ENCODE peak calls at places on chromosomes 4 and X, in five cellular contexts. One of them, this sample, is unnamed.
A peak's percentile ranks its signal among the peaks of the same experiment; 100 is the strongest.

GRCh38 chr4:111178231-111178630 is 555.4 kb upstream of the PITX2 start:
- DNase-seq in IMR-90: no peak
- DNase-seq in A549: no peak
- DNase-seq in K562: no peak
- DNase-seq in HepG2: no peak
- DNase-seq in this sample: no peak

GRCh38 chr4:120070191-120070590 is 3.5 kb upstream of the MAD2L1 start:
- DNase-seq in IMR-90: peak; percentile 54
- DNase-seq in A549: no peak
- DNase-seq in K562: no peak
- DNase-seq in HepG2: no peak
- DNase-seq in this sample: no peak

GRCh38 chrX:18889982-18890381 is 93.9 kb downstream of the PHKA2 start:
- DNase-seq in IMR-90: no peak
- DNase-seq in A549: no peak
- DNase-seq in K562: no peak
- DNase-seq in HepG2: no peak
- DNase-seq in this sample: no peak

GRCh38 chrX:131595120-131595519 is 51.2 kb downstream of the OR13H1 start:
- DNase-seq in IMR-90: no peak
- DNase-seq in A549: no peak
- DNase-seq in K562: no peak
- DNase-seq in HepG2: no peak
- DNase-seq in this sample: no peak

GRCh38 chr4:161936625-161937133 is 227.1 kb downstream of the FSTL5 start:
- DNase-seq in IMR-90: peak; percentile 80
- DNase-seq in A549: peak; percentile 1
- DNase-seq in K562: no peak
- DNase-seq in HepG2: no peak
- DNase-seq in this sample: no peak

GRCh38 chr4:16577177-16577576 is 321.3 kb downstream of the LDB2 start:
- DNase-seq in IMR-90: no peak
- DNase-seq in A549: no peak
- DNase-seq in K562: no peak
- DNase-seq in HepG2: no peak
- DNase-seq in this sample: no peak

GRCh38 chr4:158255727-158256324 is 45.5 kb downstream of the TMEM144 start:
- DNase-seq in IMR-90: peak; percentile 70
- DNase-seq in A549: peak; percentile 13
- DNase-seq in K562: peak; percentile 15
- DNase-seq in HepG2: peak; percentile 61
- DNase-seq in this sample: no peak

GRCh38 chrX:9542765-9543119 is 77.9 kb downstream of the TBL1X start:
- DNase-seq in IMR-90: no peak
- DNase-seq in A549: no peak
- DNase-seq in K562: no peak
- DNase-seq in HepG2: no peak
- DNase-seq in this sample: no peak

GRCh38 chr4:173334891-173335754 is 965 bp upstream of the HMGB2 start:
- DNase-seq in IMR-90: peak; percentile 70
- DNase-seq in A549: peak; percentile 87
- DNase-seq in K562: peak; percentile 93
- DNase-seq in HepG2: peak; percentile 83
- DNase-seq in this sample: peak; percentile 87

GRCh38 chrX:40063555-40063954 is 34.2 kb downstream of the BCOR start:
- DNase-seq in IMR-90: no peak
- DNase-seq in A549: no peak
- DNase-seq in K562: no peak
- DNase-seq in HepG2: no peak
- DNase-seq in this sample: no peak

GRCh38 chr4:112125416-112125815 is 19.8 kb upstream of the FAM241A start:
- DNase-seq in IMR-90: no peak
- DNase-seq in A549: no peak
- DNase-seq in K562: no peak
- DNase-seq in HepG2: no peak
- DNase-seq in this sample: no peak

GRCh38 chr4:2822461-2823300 is 21.0 kb upstream of the ADD1 start:
- DNase-seq in IMR-90: no peak
- DNase-seq in A549: no peak
- DNase-seq in K562: no peak
- DNase-seq in HepG2: no peak
- DNase-seq in this sample: no peak

GRCh38 chrX:134406977-134407376 is 53.0 kb upstream of the HPRT1 start:
- DNase-seq in IMR-90: no peak
- DNase-seq in A549: no peak
- DNase-seq in K562: no peak
- DNase-seq in HepG2: no peak
- DNase-seq in this sample: no peak

GRCh38 chrX:9942086-9942485 is 25.1 kb upstream of the CLDN34 start:
- DNase-seq in IMR-90: no peak
- DNase-seq in A549: no peak
- DNase-seq in K562: no peak
- DNase-seq in HepG2: no peak
- DNase-seq in this sample: no peak

GRCh38 chr4:150039790-150040189 is 38.5 kb upstream of the DCLK2 start:
- DNase-seq in IMR-90: no peak
- DNase-seq in A549: no peak
- DNase-seq in K562: no peak
- DNase-seq in HepG2: no peak
- DNase-seq in this sample: no peak

GRCh38 chrX:37905436-37906147 is 58.2 kb upstream of the DYNLT3 start:
- DNase-seq in IMR-90: peak; percentile 30
- DNase-seq in A549: peak; percentile 10
- DNase-seq in K562: no peak
- DNase-seq in HepG2: no peak
- DNase-seq in this sample: peak; percentile 50

GRCh38 chr4:123446791-123447474 is 50.3 kb downstream of the SPRY1 start:
- DNase-seq in IMR-90: no peak
- DNase-seq in A549: no peak
- DNase-seq in K562: no peak
- DNase-seq in HepG2: peak; percentile 71
- DNase-seq in this sample: no peak

DNA sequence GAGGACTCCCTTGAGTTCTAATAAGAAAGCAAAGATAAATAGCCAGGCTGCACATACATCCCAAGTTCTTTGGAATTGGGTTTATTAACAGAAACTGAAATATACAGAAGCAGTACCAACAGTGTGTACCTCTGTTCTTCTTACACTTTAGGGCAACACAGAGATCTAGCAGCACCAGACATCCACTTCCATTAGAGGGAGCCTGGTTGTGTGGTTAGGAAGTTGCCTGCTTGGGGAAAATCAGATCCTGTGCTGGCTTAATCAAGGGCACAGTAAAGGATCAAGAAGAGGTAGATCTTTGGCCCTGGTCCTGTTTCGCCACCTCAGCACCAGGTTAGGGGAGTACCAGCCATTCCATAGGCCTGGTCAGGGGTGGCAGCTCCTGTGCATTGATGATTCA is 231.1 kb upstream of the ARHGAP24 start:
- DNase-seq in IMR-90: no peak
- DNase-seq in A549: no peak
- DNase-seq in K562: no peak
- DNase-seq in HepG2: no peak
- DNase-seq in this sample: no peak
- TF ChIP-seq MAFK in IMR-90: no peak
- TF ChIP-seq MAFK in A549: no peak
- TF ChIP-seq MAFK in K562: no peak
- TF ChIP-seq MAFK in HepG2: no peak
- TF ChIP-seq MAFK in this sample: no peak

GRCh38 chr4:159283697-159284492 is 181.0 kb downstream of the RAPGEF2 start:
- DNase-seq in IMR-90: peak; percentile 87
- DNase-seq in A549: no peak
- DNase-seq in K562: no peak
- DNase-seq in HepG2: no peak
- DNase-seq in this sample: no peak
- TF ChIP-seq MAFK in IMR-90: no peak
- TF ChIP-seq MAFK in A549: no peak
- TF ChIP-seq MAFK in K562: no peak
- TF ChIP-seq MAFK in HepG2: no peak
- TF ChIP-seq MAFK in this sample: no peak

GRCh38 chr4:147865926-147866325 is 134.0 kb downstream of the ARHGAP10 start:
- DNase-seq in IMR-90: peak; percentile 60
- DNase-seq in A549: no peak
- DNase-seq in K562: no peak
- DNase-seq in HepG2: no peak
- DNase-seq in this sample: no peak
- TF ChIP-seq MAFK in IMR-90: no peak
- TF ChIP-seq MAFK in A549: no peak
- TF ChIP-seq MAFK in K562: no peak
- TF ChIP-seq MAFK in HepG2: no peak
- TF ChIP-seq MAFK in this sample: no peak

GRCh38 chr4:168737441-168738176 is 240.8 kb downstream of the PALLD start:
- DNase-seq in IMR-90: peak; percentile 73
- DNase-seq in A549: no peak
- DNase-seq in K562: no peak
- DNase-seq in HepG2: no peak
- DNase-seq in this sample: no peak
- TF ChIP-seq MAFK in IMR-90: no peak
- TF ChIP-seq MAFK in A549: no peak
- TF ChIP-seq MAFK in K562: no peak
- TF ChIP-seq MAFK in HepG2: no peak
- TF ChIP-seq MAFK in this sample: no peak

GRCh38 chr4:168511780-168512467 is 15.1 kb downstream of the PALLD start:
- DNase-seq in IMR-90: no peak
- DNase-seq in A549: no peak
- DNase-seq in K562: no peak
- DNase-seq in HepG2: no peak
- DNase-seq in this sample: no peak

GRCh38 chr4:168505996-168506395 is 9.1 kb downstream of the PALLD start:
- DNase-seq in IMR-90: no peak
- DNase-seq in A549: no peak
- DNase-seq in K562: no peak
- DNase-seq in HepG2: no peak
- DNase-seq in this sample: no peak

GRCh38 chr4:168508683-168509082 is 11.8 kb downstream of the PALLD start:
- DNase-seq in IMR-90: no peak
- DNase-seq in A549: no peak
- DNase-seq in K562: no peak
- DNase-seq in HepG2: no peak
- DNase-seq in this sample: no peak

GRCh38 chr4:168507178-168507577 is 10.3 kb downstream of the PALLD start:
- DNase-seq in IMR-90: no peak
- DNase-seq in A549: no peak
- DNase-seq in K562: no peak
- DNase-seq in HepG2: no peak
- DNase-seq in this sample: no peak

DNA sequence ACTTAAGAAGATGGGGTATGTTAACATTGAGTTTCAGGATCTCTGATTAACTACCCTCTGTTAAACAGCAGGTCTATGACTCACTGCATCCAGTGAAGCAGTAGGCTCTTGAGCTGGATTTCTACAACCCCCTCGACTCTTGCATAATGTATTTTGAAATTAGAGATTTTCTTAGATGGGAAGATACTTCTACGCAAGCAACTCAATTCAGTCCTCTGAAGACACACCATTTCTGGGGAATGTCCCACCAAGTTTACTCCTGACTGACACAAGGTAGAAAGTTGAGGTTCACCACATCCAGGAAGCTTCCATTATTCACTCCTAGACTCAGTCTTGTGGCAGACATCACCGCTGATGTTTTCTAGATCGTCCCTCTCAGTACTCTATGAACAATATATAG is 12.9 kb downstream of the PALLD start:
- DNase-seq in IMR-90: peak; percentile 92
- DNase-seq in A549: no peak
- DNase-seq in K562: no peak
- DNase-seq in HepG2: no peak
- DNase-seq in this sample: no peak
- TF ChIP-seq MAFK in IMR-90: no peak
- TF ChIP-seq MAFK in A549: no peak
- TF ChIP-seq MAFK in K562: no peak
- TF ChIP-seq MAFK in HepG2: no peak
- TF ChIP-seq MAFK in this sample: no peak

GRCh38 chr4:88866862-88867550 is 169.4 kb upstream of the NAP1L5 start:
- DNase-seq in IMR-90: peak; percentile 61
- DNase-seq in A549: no peak
- DNase-seq in K562: no peak
- DNase-seq in HepG2: no peak
- DNase-seq in this sample: no peak
- TF ChIP-seq MAFK in IMR-90: no peak
- TF ChIP-seq MAFK in A549: no peak
- TF ChIP-seq MAFK in K562: no peak
- TF ChIP-seq MAFK in HepG2: no peak
- TF ChIP-seq MAFK in this sample: no peak

GRCh38 chr4:30789219-30789671 is 69.1 kb downstream of the PCDH7 start:
- DNase-seq in IMR-90: no peak
- DNase-seq in A549: no peak
- DNase-seq in K562: no peak
- DNase-seq in HepG2: no peak
- DNase-seq in this sample: no peak
- TF ChIP-seq MAFK in IMR-90: no peak
- TF ChIP-seq MAFK in A549: no peak
- TF ChIP-seq MAFK in K562: no peak
- TF ChIP-seq MAFK in HepG2: no peak
- TF ChIP-seq MAFK in this sample: no peak

DNA sequence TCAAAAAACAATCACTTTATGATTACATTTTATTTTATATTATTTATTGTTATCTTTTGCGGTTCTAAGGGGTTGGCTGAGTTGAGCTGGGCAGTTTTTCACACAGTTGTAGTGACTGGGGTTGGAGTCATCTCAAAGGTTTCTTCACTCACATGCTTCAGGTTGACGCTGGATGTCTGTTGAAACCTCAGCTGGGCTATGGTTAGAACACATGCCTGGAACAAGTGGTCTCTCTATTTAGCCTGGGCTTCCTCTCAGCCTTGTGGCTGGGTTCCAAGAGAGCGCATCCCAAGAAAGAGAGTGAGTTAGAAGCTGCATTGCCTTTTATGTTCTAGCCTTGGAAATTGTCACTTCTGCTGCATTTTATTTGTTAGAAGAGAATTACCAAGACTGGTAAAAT is 87.4 kb downstream of the CBLL2 start:
- DNase-seq in IMR-90: no peak
- DNase-seq in A549: no peak
- DNase-seq in K562: no peak
- DNase-seq in HepG2: no peak
- DNase-seq in this sample: no peak
- TF ChIP-seq MAFK in IMR-90: no peak
- TF ChIP-seq MAFK in A549: no peak
- TF ChIP-seq MAFK in K562: no peak
- TF ChIP-seq MAFK in HepG2: no peak
- TF ChIP-seq MAFK in this sample: no peak